ENCODE peak calls at places on chromosomes 7 and 10, in eight cellular contexts. H is T-helper 9 cell, S is NCI-H1417, J is dorsolateral prefrontal cortex, A is H9, R is HFF-Myc, Y is progenitor cell of endocrine pancreas, M is body of pancreas. K is an unnamed sample.

GRCh38 chr10:119103687-119104652 is at the start of gene DENND10:
- DNase-seq in H (peak; percentile 78), S (peak; percentile 80), J (peak; percentile 81), A (peak; percentile 91), R (no peak), Y (peak; percentile 68), M (peak; percentile 82), K (no peak)

GRCh38 chr7:50418086-50418515 is 32.0 kb downstream of the FIGNL1 start:
- DNase-seq in H (peak; percentile 45), S (peak; percentile 68), J (peak; percentile 79), A (peak; percentile 90), R (peak; percentile 53), Y (peak; percentile 63), M (peak; percentile 66), K (peak; percentile 46)

GRCh38 chr10:61941202-61941651 is 39.7 kb downstream of the ARID5B start:
- DNase-seq in H (no peak), S (no peak), J (no peak), A (no peak), R (no peak), Y (no peak), M (no peak), K (no peak)

GRCh38 chr10:100625821-100626220 is 90.1 kb downstream of the HIF1AN start:
- DNase-seq in H (no peak), S (no peak), J (no peak), A (peak; percentile 72), R (no peak), Y (no peak), M (no peak), K (no peak)

GRCh38 chr10:1738950-1739349 is 1.6 kb upstream of the ADARB2 start:
- DNase-seq in H (no peak), S (no peak), J (no peak), A (no peak), R (no peak), Y (no peak), M (no peak), K (no peak)

GRCh38 chr7:143008007-143008901 is 18.7 kb downstream of the OR9A2 start:
- DNase-seq in H (peak; percentile 77), S (peak; percentile 66), J (peak; percentile 85), A (peak; percentile 86), R (no peak), Y (peak; percentile 75), M (peak; percentile 88), K (peak; percentile 19)

GRCh38 chr10:12730809-12731519 is 270.5 kb downstream of the CCDC3 start:
- DNase-seq in H (no peak), S (no peak), J (no peak), A (no peak), R (no peak), Y (no peak), M (no peak), K (no peak)

GRCh38 chr10:129861776-129862530 is 102.1 kb downstream of the EBF3 start:
- DNase-seq in H (no peak), S (peak; percentile 20), J (no peak), A (no peak), R (no peak), Y (no peak), M (no peak), K (no peak)

GRCh38 chr7:7323352-7323751 is 141.0 kb downstream of the C1GALT1 start:
- DNase-seq in H (no peak), S (no peak), J (no peak), A (no peak), R (no peak), Y (no peak), M (no peak), K (no peak)

GRCh38 chr7:55304363-55304762 is 60.8 kb upstream of the LANCL2 start:
- DNase-seq in H (no peak), S (no peak), J (no peak), A (no peak), R (no peak), Y (no peak), M (no peak), K (no peak)

GRCh38 chr7:43954524-43955228 is 28.4 kb downstream of the UBE2D4 start:
- DNase-seq in H (no peak), S (no peak), J (peak; percentile 86), A (peak; percentile 74), R (peak; percentile 37), Y (no peak), M (peak; percentile 29), K (peak; percentile 41)

GRCh38 chr10:127882391-127882790 is 10.3 kb downstream of the CLRN3 start:
- DNase-seq in H (no peak), S (no peak), J (no peak), A (no peak), R (no peak), Y (no peak), M (no peak), K (no peak)

GRCh38 chr7:45068236-45069023 is 20.3 kb downstream of the NACAD start:
- DNase-seq in H (no peak), S (no peak), J (no peak), A (no peak), R (no peak), Y (no peak), M (no peak), K (no peak)

GRCh38 chr7:109387530-109387929 is 817.9 kb downstream of the DNAJB9 start:
- DNase-seq in H (no peak), S (no peak), J (no peak), A (no peak), R (no peak), Y (no peak), M (no peak), K (no peak)

GRCh38 chr10:124074471-124075109 is 18.8 kb downstream of the CHST15 start:
- DNase-seq in H (no peak), S (no peak), J (no peak), A (no peak), R (no peak), Y (no peak), M (no peak), K (no peak)

GRCh38 chr10:7312179-7312857 is 98.5 kb downstream of the SFMBT2 start:
- DNase-seq in H (no peak), S (no peak), J (no peak), A (no peak), R (no peak), Y (no peak), M (no peak), K (no peak)

GRCh38 chr10:11225935-11226334 is 208.3 kb downstream of the CELF2 start:
- DNase-seq in H (peak; percentile 47), S (no peak), J (no peak), A (no peak), R (no peak), Y (no peak), M (no peak), K (peak; percentile 83)

GRCh38 chr10:18044976-18045720 is 93.4 kb downstream of the SLC39A12 start:
- DNase-seq in H (no peak), S (no peak), J (no peak), A (no peak), R (no peak), Y (no peak), M (no peak), K (no peak)

GRCh38 chr10:131779661-131780394 is 121.0 kb upstream of the PPP2R2D start:
- DNase-seq in H (no peak), S (no peak), J (no peak), A (no peak), R (no peak), Y (no peak), M (no peak), K (no peak)

GRCh38 chr7:95688931-95689453 is 83.4 kb upstream of the DYNC1I1 start:
- DNase-seq in H (no peak), S (no peak), J (no peak), A (no peak), R (no peak), Y (no peak), M (no peak), K (no peak)

GRCh38 chr10:112917676-112918075 is 32.4 kb upstream of the TCF7L2 start:
- DNase-seq in H (no peak), S (no peak), J (no peak), A (no peak), R (no peak), Y (no peak), M (no peak), K (no peak)

GRCh38 chr10:62512732-62513475 is 138.7 kb downstream of the ZNF365 start:
- DNase-seq in H (no peak), S (no peak), J (no peak), A (no peak), R (no peak), Y (no peak), M (no peak), K (no peak)

GRCh38 chr7:151838072-151838471 is 38.8 kb downstream of the PRKAG2 start:
- DNase-seq in H (no peak), S (no peak), J (no peak), A (no peak), R (no peak), Y (no peak), M (no peak), K (no peak)

GRCh38 chr10:93413252-93413689 is 68.9 kb downstream of the MYOF start:
- DNase-seq in H (peak; percentile 4), S (no peak), J (no peak), A (no peak), R (no peak), Y (no peak), M (no peak), K (no peak)

GRCh38 chr7:74001150-74001494 is 26.9 kb upstream of the ELN start:
- DNase-seq in H (no peak), S (no peak), J (no peak), A (no peak), R (no peak), Y (no peak), M (no peak), K (no peak)

GRCh38 chr7:123460616-123461015 is 73.8 kb downstream of the IQUB start:
- DNase-seq in H (no peak), S (no peak), J (no peak), A (no peak), R (no peak), Y (no peak), M (no peak), K (no peak)

GRCh38 chr10:8674230-8674629 is 619.7 kb downstream of the GATA3 start:
- DNase-seq in H (no peak), S (no peak), J (no peak), A (no peak), R (no peak), Y (no peak), M (no peak), K (no peak)

GRCh38 chr7:131843862-131844261 is 287.4 kb upstream of the PODXL start:
- DNase-seq in H (no peak), S (no peak), J (no peak), A (no peak), R (no peak), Y (no peak), M (no peak), K (peak; percentile 75)

GRCh38 chr10:52674474-52674873 is 98.1 kb downstream of the MBL2 start:
- DNase-seq in H (no peak), S (no peak), J (no peak), A (no peak), R (no peak), Y (no peak), M (no peak), K (peak; percentile 76)

GRCh38 chr10:71266147-71266917 is 52.7 kb upstream of the SLC29A3 start:
- DNase-seq in H (no peak), S (peak; percentile 56), J (no peak), A (no peak), R (no peak), Y (no peak), M (peak; percentile 26), K (no peak)

GRCh38 chr10:32954080-32954479 is 4.0 kb downstream of the ITGB1 start:
- DNase-seq in H (no peak), S (no peak), J (no peak), A (no peak), R (no peak), Y (no peak), M (no peak), K (no peak)

GRCh38 chr7:124162667-124163066 is 129.8 kb upstream of the TMEM229A start:
- DNase-seq in H (no peak), S (no peak), J (no peak), A (no peak), R (no peak), Y (no peak), M (no peak), K (no peak)

K was measured in LNCaP clone FGC.